ENCODE peak calls at places on chromosome 4, in four cellular contexts. K is fibroblast of mammary gland, D is choroid plexus epithelial cell, G is suprapubic skin. O is an unnamed sample.

GRCh38 chr4:181420950-181421349 is 822.3 kb upstream of the TENM3 start:
- DNase-seq in G (no peak), K (no peak), D (no peak), O (no peak)

GRCh38 chr4:89290727-89291126 is 16.9 kb downstream of the GPRIN3 start:
- DNase-seq in K (peak), D (peak), G (no peak), O (no peak)

GRCh38 chr4:107098403-107098802 is 62.3 kb upstream of the DKK2 start:
- DNase-seq in D (no peak), G (no peak), K (no peak), O (no peak)

GRCh38 chr4:182286035-182286434 is 42.8 kb downstream of the TENM3 start:
- DNase-seq in G (no peak), K (peak), D (no peak), O (no peak)

GRCh38 chr4:39521253-39521908 is 5.9 kb downstream of the UGDH start:
- DNase-seq in G (no peak), D (peak), K (peak), O (no peak)

GRCh38 chr4:26116057-26116456 is 202.0 kb downstream of the SMIM20 start:
- DNase-seq in G (no peak), D (peak), K (peak), O (no peak)

GRCh38 chr4:109302366-109303140 is at the start of gene COL25A1:
- DNase-seq in G (peak), D (peak), K (peak), O (peak)

GRCh38 chr4:164937576-164938270 is 39.7 kb downstream of the TRIM61 start:
- DNase-seq in G (no peak), D (peak), K (peak), O (no peak)

GRCh38 chr4:128565565-128566186 is 243.8 kb upstream of the JADE1 start:
- DNase-seq in D (peak), G (no peak), K (peak), O (no peak)

GRCh38 chr4:15234585-15235126 is 193.2 kb upstream of the C1QTNF7 start:
- DNase-seq in D (peak), K (peak), G (no peak), O (no peak)

GRCh38 chr4:59637596-59637995 is 1562.5 kb upstream of the ADGRL3 start:
- DNase-seq in D (no peak), G (no peak), K (no peak), O (no peak)

GRCh38 chr4:87141428-87141827 is 79.0 kb downstream of the KLHL8 start:
- DNase-seq in D (no peak), G (no peak), K (no peak), O (no peak)

GRCh38 chr4:121370729-121371325 is 10.0 kb downstream of the QRFPR start:
- DNase-seq in G (no peak), D (peak), K (peak), O (no peak)

GRCh38 chr4:835148-836002 is 9.4 kb upstream of the CPLX1 start:
- DNase-seq in K (no peak), D (no peak), G (no peak), O (no peak)

GRCh38 chr4:150573534-150573933 is 8.4 kb upstream of the MAB21L2 start:
- DNase-seq in D (peak), G (no peak), K (peak), O (no peak)

GRCh38 chr4:41103657-41104056 is 110.7 kb downstream of the APBB2 start:
- DNase-seq in D (no peak), K (peak), G (no peak), O (no peak)

GRCh38 chr4:901192-901910 is 30.8 kb downstream of the GAK start:
- DNase-seq in G (no peak), K (no peak), D (no peak), O (no peak)

GRCh38 chr4:178941975-178942374 is 1499.7 kb upstream of the AGA start:
- DNase-seq in D (no peak), G (no peak), K (no peak), O (no peak)

GRCh38 chr4:148069086-148070010 is 337.5 kb downstream of the ARHGAP10 start:
- DNase-seq in D (no peak), K (no peak), G (no peak), O (no peak)

GRCh38 chr4:177671845-177672244 is 229.6 kb upstream of the AGA start:
- DNase-seq in G (no peak), D (no peak), K (no peak), O (no peak)

GRCh38 chr4:3237266-3237665 is 11.7 kb upstream of the MSANTD1 start:
- DNase-seq in G (no peak), K (no peak), D (no peak), O (no peak)

GRCh38 chr4:1023241-1023640 is 11.8 kb downstream of the FGFRL1 start:
- DNase-seq in G (no peak), K (no peak), D (no peak), O (no peak)

GRCh38 chr4:4327652-4328121 is 37.6 kb downstream of the ZBTB49 start:
- DNase-seq in D (peak), G (no peak), K (peak), O (no peak)

GRCh38 chr4:186255122-186255521 is 10.9 kb upstream of the F11 start:
- DNase-seq in D (no peak), G (no peak), K (no peak), O (no peak)

GRCh38 chr4:21656832-21657231 is 291.7 kb downstream of the KCNIP4 start:
- DNase-seq in G (no peak), D (peak), K (peak), O (no peak)

GRCh38 chr4:118732591-118733330 is 47.6 kb downstream of the METTL14 start:
- DNase-seq in G (no peak), K (peak), D (peak), O (no peak)

GRCh38 chr4:181150173-181150572 is 1093.0 kb upstream of the TENM3 start:
- DNase-seq in D (no peak), K (no peak), G (no peak), O (no peak)

GRCh38 chr4:797066-797465 is 28.9 kb downstream of the CPLX1 start:
- DNase-seq in D (no peak), G (no peak), K (no peak), O (no peak)

GRCh38 chr4:1419708-1420107 is 13.5 kb upstream of the NKX1-1 start:
- DNase-seq in G (peak), D (no peak), K (no peak), O (peak)

GRCh38 chr4:1992468-1993168 is 16.2 kb downstream of the NELFA start:
- DNase-seq in D (no peak), G (no peak), K (peak), O (no peak)

GRCh38 chr4:173357939-173358338 is 12.8 kb upstream of the SAP30 start:
- DNase-seq in G (no peak), K (no peak), D (no peak), O (no peak)

GRCh38 chr4:26267087-26267486 is 53.7 kb upstream of the RBPJ start:
- DNase-seq in K (peak), G (peak), D (no peak), O (no peak)

GRCh38 chr4:33948921-33949320 is 2295.4 kb downstream of the ARAP2 start:
- DNase-seq in K (no peak), G (no peak), D (no peak), O (no peak)

GRCh38 chr4:167908816-167909215 is 183.5 kb upstream of the ANXA10 start:
- DNase-seq in G (no peak), D (no peak), K (no peak), O (no peak)

GRCh38 chr4:38664704-38665401 is 854 bp downstream of the KLF3 start:
- DNase-seq in D (peak), K (peak), G (peak), O (no peak)

GRCh38 chr4:41882622-41883347 is 52.4 kb upstream of the TMEM33 start:
- DNase-seq in G (no peak), D (peak), K (peak), O (no peak)

GRCh38 chr4:174437324-174437723 is 85.0 kb downstream of the HPGD start:
- DNase-seq in D (peak), G (no peak), K (peak), O (no peak)

GRCh38 chr4:17962171-17962570 is 59.4 kb downstream of the LCORL start:
- DNase-seq in D (no peak), G (no peak), K (no peak), O (no peak)

GRCh38 chr4:71426381-71427042 is 87.7 kb downstream of the SLC4A4 start:
- DNase-seq in G (no peak), K (no peak), D (no peak), O (no peak)

DNA sequence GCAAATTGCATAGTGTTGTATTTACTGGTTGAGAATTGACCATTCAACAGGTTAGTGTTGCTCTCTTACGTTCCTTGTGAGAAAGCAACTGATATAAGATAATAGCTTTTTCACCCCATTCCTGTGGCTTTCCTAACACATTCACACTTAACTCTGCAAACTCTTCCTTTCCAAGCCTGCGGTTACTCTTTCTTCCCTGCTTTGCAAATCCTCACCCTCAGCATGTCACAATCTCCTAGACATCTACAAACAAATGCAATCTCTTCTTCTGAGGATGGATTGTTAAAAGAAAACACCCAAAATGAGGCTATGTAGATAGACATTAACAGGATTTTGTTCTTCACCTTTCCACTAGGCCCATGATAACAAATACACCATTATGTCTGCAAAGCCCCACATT is 771.7 kb upstream of the PCDH7 start:
- DNase-seq in K (no peak), G (no peak), D (no peak), O (no peak)
- TF ChIP-seq CTCF in K (no peak), G (no peak), D (no peak), O (no peak)

DNA sequence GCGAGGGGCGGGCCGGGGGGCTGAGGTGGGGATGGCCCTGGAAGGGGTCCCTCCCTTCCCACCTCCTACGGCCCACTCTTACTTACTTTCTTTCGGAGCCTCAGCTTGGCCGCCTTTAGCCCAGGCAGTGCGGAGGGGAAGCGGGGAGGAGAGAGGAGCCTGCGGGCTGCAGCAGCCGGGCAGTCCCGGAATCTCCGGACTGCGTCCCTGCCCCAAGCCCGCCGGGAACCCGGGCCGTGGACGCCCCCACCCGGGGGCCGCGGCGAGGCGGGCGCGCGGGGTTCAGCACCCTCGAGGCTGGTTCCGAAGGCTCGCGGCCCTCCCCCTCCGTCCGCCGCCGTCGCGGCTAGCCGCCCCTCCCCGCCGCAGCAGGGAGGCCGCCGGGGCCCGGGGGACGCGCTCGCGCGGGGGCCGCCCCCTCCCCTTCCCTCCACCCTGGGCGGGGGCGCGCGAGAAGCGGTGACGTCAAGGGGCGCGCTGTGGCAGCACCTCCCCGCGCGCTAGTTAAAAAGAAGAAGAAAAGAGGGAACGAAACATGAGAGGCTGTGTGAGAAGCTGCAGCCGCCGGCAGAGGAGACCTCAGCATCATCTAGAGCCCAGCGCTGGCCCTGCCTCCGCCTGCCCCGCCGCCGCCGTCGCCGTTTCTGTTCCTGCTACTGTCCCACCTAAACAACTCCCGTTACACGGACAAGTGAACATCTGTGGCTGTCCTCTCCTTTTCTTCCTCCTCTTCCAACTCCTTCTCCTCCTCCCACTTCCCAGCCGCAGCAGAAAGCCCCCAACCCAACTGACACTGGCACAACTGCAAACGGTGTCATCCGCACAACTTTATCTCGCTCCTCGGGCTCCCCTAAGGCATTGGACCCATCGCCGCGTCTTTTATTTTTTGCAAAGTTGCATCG is at the start of gene HHIP:
- DNase-seq in D (peak), G (peak), K (peak), O (peak)
- TF ChIP-seq CTCF in D (no peak), G (no peak), K (no peak), O (no peak)

GRCh38 chr4:16443504-16444088 is 217.3 kb upstream of the TAPT1 start:
- DNase-seq in K (peak), D (peak), G (no peak), O (no peak)
- TF ChIP-seq CTCF in K (peak), D (peak), G (peak), O (peak)

GRCh38 chr4:75530556-75531322 is 16.5 kb downstream of the THAP6 start:
- DNase-seq in D (no peak), K (no peak), G (no peak), O (no peak)

GRCh38 chr4:75525108-75525507 is 10.8 kb downstream of the THAP6 start:
- DNase-seq in G (no peak), D (no peak), K (no peak), O (no peak)

GRCh38 chr4:75527482-75527881 is 13.2 kb downstream of the THAP6 start:
- DNase-seq in G (no peak), D (no peak), K (no peak), O (no peak)
- TF ChIP-seq CTCF in G (no peak), D (no peak), K (no peak), O (no peak)

O was measured in osteocyte.